ENCODE peak calls at places on chromosomes 7 and 10, in eight cellular contexts. F is effector memory CD4-positive, alpha-beta T cell; D is cardiac muscle cell; I is Peyer's patch; H is uterus; J is H9; L is heart left ventricle; A is substantia nigra. C is an unnamed sample.

GRCh38 chr10:119602241-119603095 is 5.7 kb upstream of the TIAL1 start:
- DNase-seq in I (no peak), L (no peak), F (no peak), A (no peak), J (peak; percentile 62), D (peak; percentile 60), H (no peak), C (peak; percentile 29)

GRCh38 chr7:40232242-40232929 is 97.6 kb downstream of the SUGCT start:
- DNase-seq in D (peak; percentile 69), J (no peak), I (no peak), A (no peak), F (no peak), H (no peak), L (no peak), C (peak; percentile 55)

GRCh38 chr10:10786334-10787090 is 231.2 kb upstream of the CELF2 start:
- DNase-seq in H (no peak), L (no peak), D (no peak), I (no peak), A (no peak), J (no peak), F (no peak), C (no peak)

GRCh38 chr7:117666019-117666418 is 186.2 kb downstream of the CFTR start:
- DNase-seq in H (no peak), I (no peak), L (no peak), D (no peak), F (no peak), J (no peak), A (no peak), C (no peak)

GRCh38 chr7:71237945-71238344 is 106.0 kb downstream of the GALNT17 start:
- DNase-seq in A (no peak), D (peak; percentile 67), H (peak; percentile 18), L (peak; percentile 74), F (no peak), J (peak; percentile 48), I (no peak), C (peak; percentile 26)

GRCh38 chr7:140653319-140654108 is 12.9 kb upstream of the DENND2A start:
- DNase-seq in L (peak; percentile 64), J (peak; percentile 77), F (no peak), A (no peak), H (peak; percentile 74), D (peak; percentile 87), I (no peak), C (peak; percentile 79)

GRCh38 chr10:122245136-122245535 is 26.0 kb upstream of the BTBD16 start:
- DNase-seq in F (no peak), I (no peak), A (no peak), J (no peak), D (no peak), L (no peak), H (no peak), C (no peak)

GRCh38 chr7:148270576-148270975 is 320.0 kb upstream of the C7orf33 start:
- DNase-seq in F (no peak), J (no peak), D (no peak), H (no peak), I (no peak), A (no peak), L (no peak), C (no peak)

GRCh38 chr7:75690121-75690523 is 48.6 kb downstream of the HIP1 start:
- DNase-seq in H (no peak), J (no peak), D (no peak), I (no peak), F (no peak), L (no peak), A (no peak), C (no peak)

GRCh38 chr7:32227746-32228145 is 157.5 kb upstream of the PDE1C start:
- DNase-seq in D (no peak), A (no peak), I (no peak), L (no peak), F (no peak), J (peak; percentile 5), H (no peak), C (no peak)

GRCh38 chr10:77960829-77961329 is 34.3 kb upstream of the DLG5 start:
- DNase-seq in D (no peak), L (no peak), J (no peak), F (no peak), H (no peak), A (no peak), I (no peak), C (no peak)

GRCh38 chr10:77962350-77963146 is 36.0 kb upstream of the DLG5 start:
- DNase-seq in H (no peak), D (no peak), F (no peak), I (no peak), L (no peak), J (no peak), A (no peak), C (no peak)

GRCh38 chr10:77961668-77962067 is 35.1 kb upstream of the DLG5 start:
- DNase-seq in L (no peak), A (no peak), F (no peak), D (no peak), J (no peak), H (no peak), I (no peak), C (no peak)

GRCh38 chr10:77959384-77959783 is 32.8 kb upstream of the DLG5 start:
- DNase-seq in F (no peak), J (no peak), D (no peak), H (no peak), A (no peak), L (no peak), I (no peak), C (no peak)

DNA sequence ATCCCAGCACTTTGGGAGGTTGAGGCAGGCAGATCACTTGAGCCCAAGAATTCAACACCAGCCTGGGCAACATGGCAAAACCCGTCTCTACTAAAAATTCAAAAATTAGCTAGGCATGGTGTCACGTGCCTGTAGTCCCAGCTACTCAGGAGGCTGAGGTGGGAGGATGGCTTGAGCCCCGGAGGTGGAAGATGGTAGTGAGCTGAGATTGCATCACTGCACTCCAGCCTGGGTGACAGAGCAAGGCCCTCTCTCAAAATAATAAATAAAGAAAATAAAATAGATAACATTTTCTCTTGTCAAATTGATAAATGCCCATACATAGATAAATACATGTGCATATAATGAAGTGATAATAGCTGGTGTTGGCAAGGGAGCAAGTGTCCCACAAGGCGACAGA is 33.3 kb upstream of the DLG5 start:
- DNase-seq in F (no peak), A (no peak), H (no peak), D (no peak), J (no peak), L (no peak), I (no peak), C (no peak)
- H3K27ac ChIP-seq in F (no peak overlapping the region), A (no peak overlapping the region), H (no peak overlapping the region), D (no peak overlapping the region), J (no peak overlapping the region), L (no peak overlapping the region), I (no peak overlapping the region), C (no peak overlapping the region)

DNA sequence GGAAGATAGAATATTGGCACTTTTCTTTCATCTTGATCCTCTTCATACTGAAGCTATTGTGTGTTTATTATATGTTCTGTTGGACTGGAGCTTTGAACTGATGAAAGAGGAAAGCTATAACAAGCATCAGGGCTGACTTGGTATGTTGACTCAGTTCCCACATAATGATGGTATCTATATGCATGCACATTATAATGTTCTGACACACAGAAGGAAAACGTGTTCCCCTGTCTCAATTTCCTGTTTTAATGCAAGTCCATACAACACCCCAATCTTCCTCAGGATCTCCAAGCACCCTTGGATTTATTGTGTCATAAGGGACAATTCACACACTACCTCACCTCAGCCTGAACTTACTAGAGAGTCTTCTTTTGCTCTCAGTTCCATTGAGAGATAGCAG is 8.3 kb upstream of the WASL start:
- DNase-seq in D (no peak), I (no peak), L (no peak), F (no peak), H (no peak), J (no peak), A (no peak), C (no peak)
- H3K27ac ChIP-seq in D (no peak overlapping the region), I (no peak overlapping the region), L (no peak overlapping the region), F (no peak overlapping the region), H (no peak overlapping the region), J (no peak overlapping the region), A (no peak overlapping the region), C (no peak overlapping the region)

DNA sequence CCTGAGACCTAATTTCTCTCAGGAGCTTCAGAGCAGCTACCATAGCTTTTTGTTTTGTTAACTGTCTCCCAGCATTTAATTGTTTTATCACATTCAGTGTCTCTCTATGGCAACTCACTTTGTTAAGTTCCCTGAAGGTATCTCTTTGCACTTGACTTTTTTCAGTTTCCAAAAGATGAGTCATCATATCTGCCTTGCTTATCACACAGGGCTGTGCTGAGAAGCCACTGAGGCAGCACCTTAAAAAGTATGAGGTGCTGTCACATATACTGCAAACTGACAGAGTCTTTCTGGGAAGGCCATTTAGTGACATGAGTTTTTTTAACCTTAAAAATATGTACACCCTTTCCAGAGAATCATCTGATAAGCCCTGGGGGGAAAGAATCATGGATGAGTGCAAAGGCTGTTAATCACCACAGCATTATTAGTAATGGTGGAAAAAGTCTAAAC is 56.8 kb downstream of the PPP1R3C start:
- DNase-seq in L (no peak), I (no peak), J (no peak), D (no peak), H (no peak), F (no peak), A (no peak), C (no peak)
- H3K27ac ChIP-seq in L (peak overlapping the region; percentile 45), I (no peak overlapping the region), J (no peak overlapping the region), D (peak overlapping the region; percentile 69), H (no peak overlapping the region), F (no peak overlapping the region), A (no peak overlapping the region), C (no peak overlapping the region)

GRCh38 chr7:21923663-21924062 is 22.0 kb downstream of the CDCA7L start:
- DNase-seq in H (no peak), D (peak; percentile 68), I (no peak), J (no peak), F (no peak), L (peak; percentile 53), A (no peak), C (no peak)
- H3K27ac ChIP-seq in H (no peak overlapping the region), D (no peak overlapping the region), I (no peak overlapping the region), J (no peak overlapping the region), F (no peak overlapping the region), L (peak overlapping the region; percentile 30), A (no peak overlapping the region), C (no peak overlapping the region)

C was measured in adrenal gland.